ENCODE peak calls at places on chromosomes 13 and 19, in ten cellular contexts. One of them, this sample, is unnamed.

GRCh38 chr13:59663707-59664106 is 500.0 kb downstream of the DIAPH3 start:
- DNase-seq in thoracic aorta: no peak
- DNase-seq in esophagus muscularis mucosa: no peak
- DNase-seq in HCT116: no peak
- DNase-seq in upper lobe of right lung: no peak
- DNase-seq in colonic mucosa: no peak
- DNase-seq in AG04450: no peak
- DNase-seq in choroid plexus epithelial cell: no peak
- DNase-seq in Caco-2: no peak
- DNase-seq in GM23338: no peak
- DNase-seq in this sample: no peak

GRCh38 chr13:41942462-41943094 is 18.3 kb downstream of the VWA8 start:
- DNase-seq in thoracic aorta: no peak
- DNase-seq in esophagus muscularis mucosa: no peak
- DNase-seq in HCT116: no peak
- DNase-seq in upper lobe of right lung: no peak
- DNase-seq in colonic mucosa: no peak
- DNase-seq in AG04450: peak; percentile 33
- DNase-seq in choroid plexus epithelial cell: peak; percentile 87
- DNase-seq in Caco-2: peak; percentile 50
- DNase-seq in GM23338: peak; percentile 73
- DNase-seq in this sample: peak; percentile 18

GRCh38 chr13:42696191-42696590 is 85.2 kb upstream of the FAM216B start:
- DNase-seq in thoracic aorta: no peak
- DNase-seq in esophagus muscularis mucosa: no peak
- DNase-seq in HCT116: no peak
- DNase-seq in upper lobe of right lung: no peak
- DNase-seq in colonic mucosa: no peak
- DNase-seq in AG04450: peak; percentile 23
- DNase-seq in choroid plexus epithelial cell: peak; percentile 80
- DNase-seq in Caco-2: no peak
- DNase-seq in GM23338: no peak
- DNase-seq in this sample: no peak

GRCh38 chr13:51697855-51698254 is 106.1 kb downstream of the DHRS12 start:
- DNase-seq in thoracic aorta: no peak
- DNase-seq in esophagus muscularis mucosa: no peak
- DNase-seq in HCT116: no peak
- DNase-seq in upper lobe of right lung: no peak
- DNase-seq in colonic mucosa: no peak
- DNase-seq in AG04450: no peak
- DNase-seq in choroid plexus epithelial cell: peak; percentile 48
- DNase-seq in Caco-2: no peak
- DNase-seq in GM23338: no peak
- DNase-seq in this sample: no peak

GRCh38 chr19:10471909-10472308 is 31.2 kb downstream of the KEAP1 start:
- DNase-seq in thoracic aorta: no peak
- DNase-seq in esophagus muscularis mucosa: no peak
- DNase-seq in HCT116: no peak
- DNase-seq in upper lobe of right lung: no peak
- DNase-seq in colonic mucosa: no peak
- DNase-seq in AG04450: no peak
- DNase-seq in choroid plexus epithelial cell: peak; percentile 71
- DNase-seq in Caco-2: peak; percentile 34
- DNase-seq in GM23338: peak; percentile 43
- DNase-seq in this sample: peak; percentile 25

GRCh38 chr19:41998246-41999020 is 4.4 kb upstream of the ATP1A3 start:
- DNase-seq in thoracic aorta: no peak
- DNase-seq in esophagus muscularis mucosa: no peak
- DNase-seq in HCT116: peak; percentile 16
- DNase-seq in upper lobe of right lung: no peak
- DNase-seq in colonic mucosa: no peak
- DNase-seq in AG04450: no peak
- DNase-seq in choroid plexus epithelial cell: peak; percentile 53
- DNase-seq in Caco-2: peak; percentile 68
- DNase-seq in GM23338: peak; percentile 94
- DNase-seq in this sample: no peak

GRCh38 chr13:57996717-57997116 is 365.2 kb downstream of the PCDH17 start:
- DNase-seq in thoracic aorta: no peak
- DNase-seq in esophagus muscularis mucosa: no peak
- DNase-seq in HCT116: no peak
- DNase-seq in upper lobe of right lung: no peak
- DNase-seq in colonic mucosa: no peak
- DNase-seq in AG04450: no peak
- DNase-seq in choroid plexus epithelial cell: peak; percentile 7
- DNase-seq in Caco-2: no peak
- DNase-seq in GM23338: no peak
- DNase-seq in this sample: no peak

GRCh38 chr13:33862006-33862405 is 44.1 kb downstream of the RFC3 start:
- DNase-seq in thoracic aorta: no peak
- DNase-seq in esophagus muscularis mucosa: no peak
- DNase-seq in HCT116: no peak
- DNase-seq in upper lobe of right lung: no peak
- DNase-seq in colonic mucosa: no peak
- DNase-seq in AG04450: no peak
- DNase-seq in choroid plexus epithelial cell: no peak
- DNase-seq in Caco-2: no peak
- DNase-seq in GM23338: no peak
- DNase-seq in this sample: no peak

GRCh38 chr13:29589967-29590366 is 5.5 kb downstream of the SLC7A1 start:
- DNase-seq in thoracic aorta: no peak
- DNase-seq in esophagus muscularis mucosa: no peak
- DNase-seq in HCT116: no peak
- DNase-seq in upper lobe of right lung: no peak
- DNase-seq in colonic mucosa: no peak
- DNase-seq in AG04450: no peak
- DNase-seq in choroid plexus epithelial cell: no peak
- DNase-seq in Caco-2: peak; percentile 31
- DNase-seq in GM23338: peak; percentile 62
- DNase-seq in this sample: no peak
- TF ChIP-seq CTCF in thoracic aorta: no peak
- TF ChIP-seq CTCF in esophagus muscularis mucosa: no peak
- TF ChIP-seq CTCF in HCT116: no peak
- TF ChIP-seq CTCF in upper lobe of right lung: no peak
- TF ChIP-seq CTCF in colonic mucosa: no peak
- TF ChIP-seq CTCF in AG04450: peak; percentile 25
- TF ChIP-seq CTCF in choroid plexus epithelial cell: peak; percentile 22
- TF ChIP-seq CTCF in Caco-2: peak; percentile 46
- TF ChIP-seq CTCF in GM23338: peak; percentile 74
- TF ChIP-seq CTCF in this sample: peak; percentile 4

GRCh38 chr19:56595548-56595899 is 422 bp downstream of the ZNF71 start:
- DNase-seq in thoracic aorta: no peak
- DNase-seq in esophagus muscularis mucosa: no peak
- DNase-seq in HCT116: no peak
- DNase-seq in upper lobe of right lung: no peak
- DNase-seq in colonic mucosa: no peak
- DNase-seq in AG04450: no peak
- DNase-seq in choroid plexus epithelial cell: peak; percentile 30
- DNase-seq in Caco-2: no peak
- DNase-seq in GM23338: no peak
- DNase-seq in this sample: no peak

GRCh38 chr19:56596676-56597075 is 1.6 kb downstream of the ZNF71 start:
- DNase-seq in thoracic aorta: no peak
- DNase-seq in esophagus muscularis mucosa: no peak
- DNase-seq in HCT116: no peak
- DNase-seq in upper lobe of right lung: no peak
- DNase-seq in colonic mucosa: no peak
- DNase-seq in AG04450: no peak
- DNase-seq in choroid plexus epithelial cell: no peak
- DNase-seq in Caco-2: no peak
- DNase-seq in GM23338: no peak
- DNase-seq in this sample: no peak

GRCh38 chr19:56597696-56598095 is 2.6 kb downstream of the ZNF71 start:
- DNase-seq in thoracic aorta: no peak
- DNase-seq in esophagus muscularis mucosa: no peak
- DNase-seq in HCT116: no peak
- DNase-seq in upper lobe of right lung: no peak
- DNase-seq in colonic mucosa: no peak
- DNase-seq in AG04450: no peak
- DNase-seq in choroid plexus epithelial cell: peak; percentile 6
- DNase-seq in Caco-2: no peak
- DNase-seq in GM23338: no peak
- DNase-seq in this sample: no peak

GRCh38 chr19:56594783-56595547 is at the start of gene ZNF71:
- DNase-seq in thoracic aorta: peak; percentile 58
- DNase-seq in esophagus muscularis mucosa: peak; percentile 95
- DNase-seq in HCT116: no peak
- DNase-seq in upper lobe of right lung: peak; percentile 94
- DNase-seq in colonic mucosa: peak; percentile 86
- DNase-seq in AG04450: peak; percentile 62
- DNase-seq in choroid plexus epithelial cell: peak; percentile 89
- DNase-seq in Caco-2: peak; percentile 72
- DNase-seq in GM23338: peak; percentile 95
- DNase-seq in this sample: peak; percentile 44

GRCh38 chr19:56594446-56594782 is 688 bp upstream of the ZNF71 start:
- DNase-seq in thoracic aorta: no peak
- DNase-seq in esophagus muscularis mucosa: no peak
- DNase-seq in HCT116: no peak
- DNase-seq in upper lobe of right lung: no peak
- DNase-seq in colonic mucosa: no peak
- DNase-seq in AG04450: no peak
- DNase-seq in choroid plexus epithelial cell: no peak
- DNase-seq in Caco-2: no peak
- DNase-seq in GM23338: no peak
- DNase-seq in this sample: no peak
- H3K4me3 ChIP-seq in thoracic aorta: peak overlapping the region; percentile 93
- H3K4me3 ChIP-seq in esophagus muscularis mucosa: peak overlapping the region; percentile 92
- H3K4me3 ChIP-seq in HCT116: no peak overlapping the region
- H3K4me3 ChIP-seq in upper lobe of right lung: peak overlapping the region; percentile 91
- H3K4me3 ChIP-seq in colonic mucosa: no peak overlapping the region
- H3K4me3 ChIP-seq in AG04450: peak overlapping the region; percentile 92
- H3K4me3 ChIP-seq in choroid plexus epithelial cell: no peak overlapping the region
- H3K4me3 ChIP-seq in Caco-2: no peak overlapping the region
- H3K4me3 ChIP-seq in GM23338: peak overlapping the region; percentile 92
- H3K4me3 ChIP-seq in this sample: no peak overlapping the region

GRCh38 chr13:109336730-109337129 is 449.7 kb downstream of the IRS2 start:
- DNase-seq in thoracic aorta: no peak
- DNase-seq in esophagus muscularis mucosa: no peak
- DNase-seq in HCT116: no peak
- DNase-seq in upper lobe of right lung: no peak
- DNase-seq in colonic mucosa: no peak
- DNase-seq in AG04450: no peak
- DNase-seq in choroid plexus epithelial cell: peak; percentile 95
- DNase-seq in Caco-2: no peak
- DNase-seq in GM23338: no peak
- DNase-seq in this sample: no peak

GRCh38 chr13:109331898-109332297 is 454.5 kb downstream of the IRS2 start:
- DNase-seq in thoracic aorta: no peak
- DNase-seq in esophagus muscularis mucosa: no peak
- DNase-seq in HCT116: no peak
- DNase-seq in upper lobe of right lung: no peak
- DNase-seq in colonic mucosa: no peak
- DNase-seq in AG04450: no peak
- DNase-seq in choroid plexus epithelial cell: peak; percentile 96
- DNase-seq in Caco-2: peak; percentile 44
- DNase-seq in GM23338: peak; percentile 17
- DNase-seq in this sample: no peak

GRCh38 chr13:109330941-109331340 is 455.4 kb downstream of the IRS2 start:
- DNase-seq in thoracic aorta: no peak
- DNase-seq in esophagus muscularis mucosa: no peak
- DNase-seq in HCT116: no peak
- DNase-seq in upper lobe of right lung: no peak
- DNase-seq in colonic mucosa: no peak
- DNase-seq in AG04450: no peak
- DNase-seq in choroid plexus epithelial cell: peak; percentile 80
- DNase-seq in Caco-2: no peak
- DNase-seq in GM23338: no peak
- DNase-seq in this sample: no peak

GRCh38 chr13:109332501-109333499 is 453.6 kb downstream of the IRS2 start:
- DNase-seq in thoracic aorta: no peak
- DNase-seq in esophagus muscularis mucosa: peak; percentile 91
- DNase-seq in HCT116: no peak
- DNase-seq in upper lobe of right lung: no peak
- DNase-seq in colonic mucosa: peak; percentile 36
- DNase-seq in AG04450: no peak
- DNase-seq in choroid plexus epithelial cell: no peak
- DNase-seq in Caco-2: no peak
- DNase-seq in GM23338: peak; percentile 11
- DNase-seq in this sample: no peak

DNA sequence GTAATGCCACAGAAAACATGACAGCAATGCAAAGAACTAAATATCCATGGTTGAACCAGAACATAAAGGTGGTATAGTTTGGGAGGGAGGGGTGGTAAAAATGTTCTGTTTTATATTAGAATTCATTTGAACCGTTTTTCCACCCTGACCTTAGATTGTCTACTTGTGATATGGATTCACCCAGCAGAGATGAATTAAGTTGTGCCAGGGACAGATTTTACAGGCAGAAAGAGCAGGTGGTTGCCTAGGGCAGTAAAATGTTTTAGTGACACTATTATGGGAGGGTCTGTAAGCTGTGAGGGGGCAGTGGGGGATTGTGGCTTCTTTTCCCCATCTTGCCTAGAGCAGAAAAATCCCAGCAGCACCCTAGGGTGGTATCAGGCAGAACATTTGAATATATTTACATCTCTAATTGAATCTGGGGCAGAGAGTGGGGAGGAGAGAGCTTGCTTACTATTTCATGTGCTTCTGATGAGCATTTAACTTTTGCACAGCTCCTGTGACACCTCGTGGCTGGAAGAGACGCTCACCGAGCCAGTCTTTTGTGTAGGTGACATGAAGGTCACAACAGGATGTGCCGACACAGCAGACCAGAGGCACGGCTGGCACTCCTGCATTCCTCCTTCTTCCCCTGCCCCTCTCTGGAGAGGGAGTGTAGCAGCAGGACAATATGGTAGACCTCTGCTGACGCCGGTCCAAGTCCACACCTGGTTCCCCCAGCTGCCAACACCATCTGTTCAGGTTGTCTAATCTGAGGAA is 452.3 kb downstream of the IRS2 start:
- DNase-seq in thoracic aorta: no peak
- DNase-seq in esophagus muscularis mucosa: no peak
- DNase-seq in HCT116: no peak
- DNase-seq in upper lobe of right lung: no peak
- DNase-seq in colonic mucosa: no peak
- DNase-seq in AG04450: no peak
- DNase-seq in choroid plexus epithelial cell: no peak
- DNase-seq in Caco-2: no peak
- DNase-seq in GM23338: no peak
- DNase-seq in this sample: no peak
- TF ChIP-seq CTCF in thoracic aorta: no peak
- TF ChIP-seq CTCF in esophagus muscularis mucosa: no peak
- TF ChIP-seq CTCF in HCT116: no peak
- TF ChIP-seq CTCF in upper lobe of right lung: no peak
- TF ChIP-seq CTCF in colonic mucosa: no peak
- TF ChIP-seq CTCF in AG04450: no peak
- TF ChIP-seq CTCF in choroid plexus epithelial cell: no peak
- TF ChIP-seq CTCF in Caco-2: no peak
- TF ChIP-seq CTCF in GM23338: no peak
- TF ChIP-seq CTCF in this sample: no peak

GRCh38 chr19:1658446-1659433 is 6.3 kb upstream of the TCF3 start:
- DNase-seq in thoracic aorta: no peak
- DNase-seq in esophagus muscularis mucosa: no peak
- DNase-seq in HCT116: no peak
- DNase-seq in upper lobe of right lung: no peak
- DNase-seq in colonic mucosa: no peak
- DNase-seq in AG04450: no peak
- DNase-seq in choroid plexus epithelial cell: no peak
- DNase-seq in Caco-2: no peak
- DNase-seq in GM23338: no peak
- DNase-seq in this sample: no peak

GRCh38 chr19:1663854-1664253 is 11.4 kb upstream of the TCF3 start:
- DNase-seq in thoracic aorta: no peak
- DNase-seq in esophagus muscularis mucosa: no peak
- DNase-seq in HCT116: no peak
- DNase-seq in upper lobe of right lung: no peak
- DNase-seq in colonic mucosa: no peak
- DNase-seq in AG04450: no peak
- DNase-seq in choroid plexus epithelial cell: no peak
- DNase-seq in Caco-2: no peak
- DNase-seq in GM23338: no peak
- DNase-seq in this sample: no peak

GRCh38 chr19:1657632-1658445 is 5.4 kb upstream of the TCF3 start:
- DNase-seq in thoracic aorta: no peak
- DNase-seq in esophagus muscularis mucosa: no peak
- DNase-seq in HCT116: no peak
- DNase-seq in upper lobe of right lung: peak; percentile 74
- DNase-seq in colonic mucosa: no peak
- DNase-seq in AG04450: no peak
- DNase-seq in choroid plexus epithelial cell: no peak
- DNase-seq in Caco-2: no peak
- DNase-seq in GM23338: no peak
- DNase-seq in this sample: no peak

GRCh38 chr19:1665565-1666047 is 13.2 kb upstream of the TCF3 start:
- DNase-seq in thoracic aorta: no peak
- DNase-seq in esophagus muscularis mucosa: no peak
- DNase-seq in HCT116: no peak
- DNase-seq in upper lobe of right lung: no peak
- DNase-seq in colonic mucosa: no peak
- DNase-seq in AG04450: no peak
- DNase-seq in choroid plexus epithelial cell: no peak
- DNase-seq in Caco-2: no peak
- DNase-seq in GM23338: no peak
- DNase-seq in this sample: no peak

DNA sequence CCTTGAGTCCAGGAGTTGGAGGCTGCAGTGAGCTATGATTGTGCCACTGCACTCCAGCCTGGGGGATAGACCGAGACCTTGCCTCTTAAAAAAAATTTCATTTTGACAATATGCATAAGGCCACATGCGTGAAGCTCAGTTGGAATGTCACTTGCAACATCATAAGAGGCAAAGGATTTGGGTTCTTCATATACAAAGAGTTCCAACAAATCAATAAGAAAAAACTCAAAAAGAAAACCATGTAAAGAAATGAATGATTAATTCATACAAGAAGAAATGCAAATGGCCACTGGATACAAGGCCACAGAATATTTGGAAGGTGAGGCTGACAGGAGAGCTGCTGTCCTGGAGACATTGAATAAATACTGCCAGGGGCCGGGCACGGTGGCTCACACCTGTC is 9.6 kb upstream of the TCF3 start:
- DNase-seq in thoracic aorta: no peak
- DNase-seq in esophagus muscularis mucosa: no peak
- DNase-seq in HCT116: no peak
- DNase-seq in upper lobe of right lung: no peak
- DNase-seq in colonic mucosa: no peak
- DNase-seq in AG04450: no peak
- DNase-seq in choroid plexus epithelial cell: no peak
- DNase-seq in Caco-2: no peak
- DNase-seq in GM23338: no peak
- DNase-seq in this sample: no peak
- H3K4me3 ChIP-seq in thoracic aorta: no peak overlapping the region
- H3K4me3 ChIP-seq in esophagus muscularis mucosa: no peak overlapping the region
- H3K4me3 ChIP-seq in HCT116: no peak overlapping the region
- H3K4me3 ChIP-seq in upper lobe of right lung: no peak overlapping the region
- H3K4me3 ChIP-seq in colonic mucosa: no peak overlapping the region
- H3K4me3 ChIP-seq in AG04450: no peak overlapping the region
- H3K4me3 ChIP-seq in choroid plexus epithelial cell: no peak overlapping the region
- H3K4me3 ChIP-seq in Caco-2: no peak overlapping the region
- H3K4me3 ChIP-seq in GM23338: no peak overlapping the region
- H3K4me3 ChIP-seq in this sample: no peak overlapping the region